ENCODE peak calls at places on chromosomes 5 and 9, in four cellular contexts. J is lower lobe of right lung, C is heart right ventricle, Q is body of pancreas. Y is an unnamed sample.

GRCh38 chr5:14825977-14826376 is 45.6 kb downstream of the ANKH start:
- ATAC-seq in Q (no peak), J (no peak), C (no peak), Y (no peak)

GRCh38 chr9:136618578-136619547 is 43.9 kb upstream of the EGFL7 start:
- ATAC-seq in Q (no peak), J (peak; percentile 39), C (no peak), Y (peak; percentile 12)

GRCh38 chr9:113011911-113012381 is at the start of gene ZNF883:
- ATAC-seq in J (peak; percentile 61), Q (peak; percentile 67), C (peak; percentile 74), Y (no peak)

GRCh38 chr9:4760122-4760521 is 19.1 kb upstream of the AK3 start:
- ATAC-seq in Q (no peak), J (peak; percentile 77), C (peak; percentile 48), Y (no peak)

GRCh38 chr5:39598641-39599248 is 174.0 kb upstream of the DAB2 start:
- ATAC-seq in C (no peak), J (peak; percentile 21), Q (no peak), Y (no peak)

GRCh38 chr5:8316608-8317007 is 447.7 kb downstream of the MTRR start:
- ATAC-seq in J (no peak), C (no peak), Q (no peak), Y (no peak)

GRCh38 chr5:139675825-139676224 is 27.7 kb downstream of the CXXC5 start:
- ATAC-seq in Q (no peak), C (no peak), J (no peak), Y (no peak)

GRCh38 chr9:113205449-113206247 is 15.4 kb downstream of the FKBP15 start:
- ATAC-seq in Q (no peak), C (no peak), J (no peak), Y (no peak)

GRCh38 chr5:30845194-30845593 is 348.3 kb upstream of the CDH6 start:
- ATAC-seq in J (no peak), C (no peak), Q (no peak), Y (no peak)

GRCh38 chr5:61306531-61307195 is 25.4 kb upstream of the ZSWIM6 start:
- ATAC-seq in Q (no peak), C (no peak), J (no peak), Y (no peak)

GRCh38 chr5:43197535-43197934 is 5.5 kb downstream of the NIM1K start:
- ATAC-seq in Q (no peak), J (no peak), C (no peak), Y (no peak)

GRCh38 chr5:96006291-96006690 is 44.6 kb upstream of the ELL2 start:
- ATAC-seq in Q (no peak), C (no peak), J (no peak), Y (no peak)

GRCh38 chr5:143142596-143143435 is 260.7 kb downstream of the NR3C1 start:
- ATAC-seq in Q (no peak), J (no peak), C (peak; percentile 88), Y (peak; percentile 85)

GRCh38 chr5:181069767-181070491 is 29.9 kb downstream of the BTNL9 start:
- ATAC-seq in J (no peak), C (peak; percentile 67), Q (no peak), Y (no peak)

GRCh38 chr9:107322643-107323042 is 39.6 kb downstream of the RAD23B start:
- ATAC-seq in C (no peak), J (no peak), Q (no peak), Y (no peak)

GRCh38 chr5:39191216-39191615 is 28.1 kb downstream of the FYB1 start:
- ATAC-seq in C (no peak), J (no peak), Q (no peak), Y (no peak)